ENCODE peak calls at places on chromosomes 3 and 15, in six cellular contexts. A, H, N, Y, I and P are unnamed samples.

GRCh38 chr15:61479601-61480000 is 250.5 kb upstream of the RORA start:
- DNase-seq in A (no peak), I (no peak), Y (no peak), H (no peak), N (no peak), P (no peak)

GRCh38 chr15:40381818-40382529 is 547 bp upstream of the KNSTRN start:
- DNase-seq in N (no peak), A (no peak), H (no peak), I (no peak), Y (no peak), P (no peak)

GRCh38 chr3:196431193-196432136 is 762 bp downstream of the UBXN7 start:
- DNase-seq in A (peak), I (peak), N (peak), H (peak), Y (peak), P (peak)

GRCh38 chr15:83504365-83504764 is 57.2 kb downstream of the SH3GL3 start:
- DNase-seq in H (no peak), Y (no peak), A (no peak), N (no peak), I (no peak), P (no peak)

GRCh38 chr3:85259748-85260147 is 301.0 kb downstream of the CADM2 start:
- DNase-seq in N (no peak), Y (no peak), H (no peak), A (no peak), I (no peak), P (no peak)

GRCh38 chr15:52080031-52080430 is 32.5 kb downstream of the BCL2L10 start:
- DNase-seq in N (no peak), H (no peak), A (no peak), I (no peak), Y (no peak), P (no peak)

GRCh38 chr15:68187559-68187958 is 17.6 kb downstream of the CALML4 start:
- DNase-seq in N (no peak), Y (no peak), A (peak), H (no peak), I (no peak), P (no peak)

GRCh38 chr15:90386221-90386620 is 1.8 kb upstream of the IQGAP1 start:
- DNase-seq in H (no peak), Y (no peak), I (no peak), A (no peak), N (no peak), P (no peak)

GRCh38 chr3:156416846-156417581 is 137.9 kb downstream of the SSR3 start:
- DNase-seq in A (no peak), H (no peak), I (no peak), N (no peak), Y (no peak), P (no peak)

GRCh38 chr3:72699631-72700030 is 148.6 kb downstream of the SHQ1 start:
- DNase-seq in H (no peak), A (no peak), I (no peak), N (no peak), Y (no peak), P (no peak)

GRCh38 chr15:57566840-57567239 is 24.9 kb upstream of the MYZAP start:
- DNase-seq in I (no peak), N (no peak), H (no peak), A (peak), Y (no peak), P (no peak)

GRCh38 chr15:101017935-101018849 is 99.0 kb downstream of the LRRK1 start:
- DNase-seq in I (peak), H (peak), Y (no peak), N (no peak), A (no peak), P (peak)

GRCh38 chr15:40893019-40893723 is 1.1 kb upstream of the VPS18 start:
- DNase-seq in H (no peak), N (no peak), A (no peak), Y (no peak), I (no peak), P (no peak)